ENCODE peak calls at places on chromosomes 2 and 18, in five cellular contexts. J is kidney epithelial cell, S is breast epithelium, P is mesothelial cell of epicardium, Z is HCT116. A is an unnamed sample.

GRCh38 chr2:152686308-152686707 is 31.0 kb downstream of the PRPF40A start:
- DNase-seq in J (no peak), Z (no peak), P (no peak), S (no peak), A (no peak)

GRCh38 chr18:42030586-42031182 is 75.7 kb downstream of the PIK3C3 start:
- DNase-seq in J (no peak), P (no peak), Z (no peak), S (no peak), A (peak)

GRCh38 chr2:121386707-121387106 is 101.7 kb upstream of the TFCP2L1 start:
- DNase-seq in Z (no peak), J (peak), S (no peak), P (no peak), A (no peak)

GRCh38 chr18:75958683-75959082 is 531.2 kb upstream of the SMIM21 start:
- DNase-seq in J (no peak), P (no peak), S (no peak), Z (no peak), A (no peak)

GRCh38 chr18:37985126-37985525 is 419.5 kb upstream of the CELF4 start:
- DNase-seq in Z (no peak), P (no peak), J (no peak), S (no peak), A (no peak)

GRCh38 chr2:172655091-172655837 is 80.4 kb upstream of the RAPGEF4 start:
- DNase-seq in J (peak), P (no peak), Z (no peak), S (no peak), A (no peak)

GRCh38 chr2:12685956-12686355 is 30.8 kb upstream of the TRIB2 start:
- DNase-seq in Z (no peak), S (no peak), J (no peak), P (no peak), A (no peak)

GRCh38 chr18:12443631-12444030 is 35.9 kb downstream of the PRELID3A start:
- DNase-seq in Z (no peak), J (no peak), P (no peak), S (no peak), A (no peak)

GRCh38 chr2:34153484-34153883 is 554.4 kb upstream of the FAM98A start:
- DNase-seq in S (no peak), J (no peak), P (no peak), Z (no peak), A (no peak)

GRCh38 chr2:101125374-101125773 is 25.8 kb downstream of the TBC1D8 start:
- DNase-seq in P (no peak), J (peak), S (no peak), Z (peak), A (no peak)

GRCh38 chr2:37143986-37144385 is 12.8 kb downstream of the EIF2AK2 start:
- DNase-seq in J (no peak), Z (no peak), P (no peak), S (no peak), A (no peak)

GRCh38 chr18:22320155-22320554 is 97.6 kb downstream of the CTAGE1 start:
- DNase-seq in Z (no peak), P (no peak), J (no peak), S (no peak), A (no peak)

GRCh38 chr2:187169108-187169713 is 278.8 kb downstream of the CALCRL start:
- DNase-seq in S (no peak), P (no peak), Z (no peak), J (no peak), A (no peak)

GRCh38 chr18:22691988-22692710 is 241.0 kb upstream of the RBBP8 start:
- DNase-seq in S (no peak), Z (no peak), P (no peak), J (no peak), A (no peak)

GRCh38 chr2:66538291-66538690 is 103.4 kb downstream of the MEIS1 start:
- DNase-seq in Z (no peak), P (no peak), S (no peak), J (no peak), A (no peak)

GRCh38 chr18:47735041-47735440 is 195.4 kb downstream of the SMAD2 start:
- DNase-seq in S (no peak), J (no peak), Z (no peak), P (no peak), A (no peak)

GRCh38 chr2:38933653-38934052 is 44.0 kb downstream of the ARHGEF33 start:
- DNase-seq in P (no peak), S (no peak), J (no peak), Z (no peak), A (no peak)

GRCh38 chr2:234091432-234091879 is 41.0 kb downstream of the SPP2 start:
- DNase-seq in Z (no peak), J (no peak), S (no peak), P (no peak), A (no peak)

GRCh38 chr18:5388896-5389295 is 93.4 kb upstream of the ZBTB14 start:
- DNase-seq in P (no peak), J (no peak), S (no peak), Z (no peak), A (no peak)

GRCh38 chr2:16633632-16634430 is 31.8 kb downstream of the CYRIA start:
- DNase-seq in S (no peak), Z (no peak), J (peak), P (no peak), A (no peak)

GRCh38 chr2:24852026-24852425 is 58.8 kb downstream of the CENPO start:
- DNase-seq in J (no peak), P (no peak), Z (no peak), S (no peak), A (no peak)

GRCh38 chr18:61898576-61899205 is 5.9 kb upstream of the RNF152 start:
- DNase-seq in Z (no peak), P (no peak), S (no peak), J (no peak), A (no peak)

GRCh38 chr2:191462370-191462769 is 215.6 kb upstream of the NABP1 start:
- DNase-seq in J (peak), Z (no peak), P (no peak), S (no peak), A (no peak)

DNA sequence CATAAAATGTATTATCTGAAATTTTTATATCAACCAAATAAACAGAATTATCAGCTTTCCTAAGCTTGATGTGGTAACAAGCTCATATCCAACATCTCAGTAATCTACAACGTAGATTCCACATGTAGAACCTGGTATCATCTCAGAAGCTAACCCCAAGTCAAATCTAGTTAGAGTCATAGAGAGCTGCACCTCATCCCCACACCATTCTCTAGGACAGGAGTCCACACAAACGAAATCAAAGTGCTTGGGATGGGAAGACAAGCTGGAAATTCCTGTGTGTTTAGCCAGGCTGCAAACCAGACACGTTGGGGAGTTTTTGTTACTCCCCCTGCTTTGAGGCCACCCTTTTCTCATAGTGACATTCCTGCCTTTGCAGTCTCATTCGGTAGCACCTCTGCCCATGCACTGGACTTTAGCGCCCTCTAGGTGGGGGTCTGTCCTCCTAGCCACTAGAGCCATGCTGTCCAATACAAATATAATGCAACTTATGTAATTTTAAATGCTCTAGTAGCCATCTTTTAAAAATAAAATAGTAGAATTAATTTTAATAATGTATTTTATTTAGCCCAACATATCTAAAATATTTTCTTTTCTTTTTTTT is 28.1 kb upstream of the SATB2 start:
- DNase-seq in S (no peak), J (no peak), Z (peak), P (no peak), A (peak)
- TF ChIP-seq CTCF in S (no peak), J (peak), Z (peak), P (no peak), A (peak)

DNA sequence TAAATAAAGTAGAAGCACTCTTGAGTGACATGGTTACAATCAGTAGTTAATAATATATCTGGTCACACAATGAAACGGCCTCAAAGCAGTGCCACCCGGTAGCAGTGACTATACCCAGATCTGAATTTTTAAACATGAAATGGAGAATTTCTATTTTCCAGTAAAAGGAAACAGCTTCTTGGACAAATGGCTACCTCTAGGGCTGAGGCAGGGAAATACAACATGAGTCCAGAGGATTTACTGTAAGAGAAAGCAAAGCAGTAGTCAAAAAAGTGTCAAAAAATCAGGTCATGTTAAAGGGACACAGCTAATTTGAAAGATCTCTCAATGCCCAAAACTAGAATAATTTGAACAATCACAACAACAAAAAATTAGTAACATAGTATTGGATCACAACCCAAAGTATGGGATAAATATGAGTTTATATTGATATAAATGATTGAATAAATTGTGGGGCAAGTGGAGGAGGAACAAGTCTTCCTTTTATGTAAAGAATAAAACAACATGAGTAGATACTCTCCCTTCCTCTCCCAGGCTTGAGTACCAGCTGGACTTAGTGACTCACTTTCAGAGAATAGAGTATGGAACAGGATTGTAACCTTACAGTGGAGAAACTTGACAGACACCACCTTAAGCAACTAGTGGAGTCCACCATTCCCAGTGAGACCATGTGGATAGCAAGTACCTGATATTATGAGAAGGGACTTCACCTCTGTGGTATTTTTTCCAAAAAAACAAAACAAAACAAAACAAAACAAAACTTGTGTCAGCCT is 180.8 kb downstream of the MBD2 start:
- DNase-seq in J (no peak), S (no peak), P (no peak), Z (no peak), A (no peak)
- TF ChIP-seq CTCF in J (peak), S (no peak), P (no peak), Z (no peak), A (no peak)

GRCh38 chr2:149577269-149577668 is 10.3 kb downstream of the MMADHC start:
- DNase-seq in P (no peak), S (no peak), J (no peak), Z (no peak), A (no peak)

GRCh38 chr2:149572102-149572953 is 15.2 kb downstream of the MMADHC start:
- DNase-seq in P (no peak), S (no peak), Z (no peak), J (no peak), A (no peak)

GRCh38 chr2:149575277-149575676 is 12.3 kb downstream of the MMADHC start:
- DNase-seq in Z (no peak), J (no peak), P (no peak), S (no peak), A (no peak)

GRCh38 chr2:149575742-149576141 is 11.8 kb downstream of the MMADHC start:
- DNase-seq in S (no peak), P (no peak), Z (no peak), J (no peak), A (no peak)

DNA sequence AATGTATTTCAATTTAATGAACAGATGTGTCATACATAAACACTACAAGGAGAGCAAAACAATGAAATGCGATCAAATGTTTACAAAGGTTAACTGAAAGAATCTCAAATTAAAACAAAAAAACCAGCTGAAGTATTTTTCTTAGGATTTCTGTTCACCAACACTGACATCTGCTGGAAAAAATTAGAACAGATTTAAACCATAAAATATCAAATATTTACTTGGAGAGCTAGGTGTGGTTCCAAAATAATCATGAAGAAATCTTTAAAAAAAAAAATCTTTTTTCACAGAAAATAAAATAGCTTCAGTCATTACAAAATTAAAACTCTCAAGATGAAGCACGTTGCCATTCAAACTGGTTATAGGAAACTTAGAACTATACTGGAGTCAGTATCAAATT is 13.8 kb downstream of the MMADHC start:
- DNase-seq in Z (no peak), J (no peak), S (no peak), P (no peak), A (no peak)
- TF ChIP-seq CTCF in Z (peak), J (no peak), S (no peak), P (peak), A (peak)

GRCh38 chr2:113272463-113272862 is 6.3 kb downstream of the PAX8 start:
- DNase-seq in S (no peak), P (no peak), J (no peak), Z (no peak), A (no peak)

GRCh38 chr2:113275556-113276215 is 3.0 kb downstream of the PAX8 start:
- DNase-seq in P (no peak), S (no peak), J (no peak), Z (no peak), A (no peak)

GRCh38 chr2:113274427-113274826 is 4.3 kb downstream of the PAX8 start:
- DNase-seq in S (no peak), Z (no peak), P (no peak), J (no peak), A (no peak)

GRCh38 chr2:113276216-113276905 is 2.4 kb downstream of the PAX8 start:
- DNase-seq in J (no peak), P (no peak), Z (no peak), S (no peak), A (no peak)

DNA sequence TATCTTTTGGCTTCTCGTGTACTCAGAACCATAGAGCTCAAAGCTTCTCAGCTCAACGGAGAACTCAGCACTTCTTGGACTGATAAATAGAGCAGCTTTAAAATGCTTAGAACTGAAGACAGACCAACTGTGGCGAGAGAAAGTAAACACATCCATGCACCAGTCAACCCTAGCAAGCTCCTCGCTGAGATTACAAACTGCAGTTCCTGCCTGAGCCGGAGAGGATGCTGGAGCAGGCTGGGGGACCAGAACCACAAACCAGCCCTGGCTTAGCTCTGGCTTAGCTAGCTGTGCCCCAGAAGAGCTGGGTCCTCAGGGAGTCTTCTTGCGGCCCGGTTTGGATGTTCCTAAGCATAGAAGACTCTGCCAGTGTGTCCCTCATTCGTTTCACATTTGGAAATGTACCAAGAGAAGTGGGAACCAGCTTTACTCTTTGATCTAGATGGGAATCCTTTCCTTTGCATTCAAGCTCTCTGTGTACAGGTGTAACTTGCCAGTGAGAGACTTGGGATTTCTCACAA is 5.6 kb downstream of the PAX8 start:
- DNase-seq in P (no peak), Z (no peak), J (peak), S (no peak), A (peak)
- TF ChIP-seq CTCF in P (no peak), Z (no peak), J (peak), S (no peak), A (no peak)

A was measured in endothelial cell.